ENCODE peak calls at places on chromosome 20, in six cellular contexts. One of them, this sample, is unnamed.

GRCh38 chr20:47951521-47951951 is 166.3 kb upstream of the SULF2 start:
- DNase-seq in endothelial cell: no peak
- DNase-seq in ascending aorta: no peak
- DNase-seq in AG10803: peak; percentile 20
- DNase-seq in A549: no peak
- DNase-seq in cardiac muscle cell: peak; percentile 29
- DNase-seq in this sample: no peak

GRCh38 chr20:34873583-34874093 is 982 bp upstream of the GGT7 start:
- DNase-seq in ascending aorta: no peak
- DNase-seq in AG10803: no peak
- DNase-seq in endothelial cell: no peak
- DNase-seq in cardiac muscle cell: no peak
- DNase-seq in A549: no peak
- DNase-seq in this sample: no peak

GRCh38 chr20:50172347-50173013 is 18.1 kb upstream of the CEBPB start:
- DNase-seq in A549: peak; percentile 95
- DNase-seq in cardiac muscle cell: peak; percentile 83
- DNase-seq in AG10803: peak; percentile 69
- DNase-seq in endothelial cell: peak; percentile 73
- DNase-seq in ascending aorta: peak; percentile 66
- DNase-seq in this sample: no peak

GRCh38 chr20:17225891-17226409 is 890 bp upstream of the PCSK2 start:
- DNase-seq in endothelial cell: peak; percentile 25
- DNase-seq in AG10803: no peak
- DNase-seq in ascending aorta: no peak
- DNase-seq in A549: no peak
- DNase-seq in cardiac muscle cell: no peak
- DNase-seq in this sample: no peak

GRCh38 chr20:60749804-60750602 is 502.1 kb upstream of the CDH4 start:
- DNase-seq in endothelial cell: no peak
- DNase-seq in cardiac muscle cell: no peak
- DNase-seq in AG10803: peak; percentile 3
- DNase-seq in ascending aorta: no peak
- DNase-seq in A549: no peak
- DNase-seq in this sample: no peak

GRCh38 chr20:44057698-44058675 is 129.0 kb downstream of the JPH2 start:
- DNase-seq in AG10803: peak; percentile 74
- DNase-seq in endothelial cell: no peak
- DNase-seq in ascending aorta: no peak
- DNase-seq in cardiac muscle cell: peak; percentile 60
- DNase-seq in A549: no peak
- DNase-seq in this sample: no peak

GRCh38 chr20:290081-290831 is at the start of gene C20orf96:
- DNase-seq in A549: peak; percentile 98
- DNase-seq in endothelial cell: peak; percentile 91
- DNase-seq in AG10803: peak; percentile 93
- DNase-seq in ascending aorta: peak; percentile 56
- DNase-seq in cardiac muscle cell: peak; percentile 96
- DNase-seq in this sample: peak; percentile 87

GRCh38 chr20:53949319-53949839 is 121.0 kb downstream of the BCAS1 start:
- DNase-seq in ascending aorta: peak; percentile 30
- DNase-seq in A549: no peak
- DNase-seq in cardiac muscle cell: peak; percentile 88
- DNase-seq in endothelial cell: no peak
- DNase-seq in AG10803: peak; percentile 94
- DNase-seq in this sample: peak; percentile 91

GRCh38 chr20:51318058-51318960 is 224.2 kb downstream of the NFATC2 start:
- DNase-seq in ascending aorta: no peak
- DNase-seq in AG10803: no peak
- DNase-seq in A549: peak; percentile 32
- DNase-seq in endothelial cell: peak; percentile 83
- DNase-seq in cardiac muscle cell: peak; percentile 58
- DNase-seq in this sample: no peak

GRCh38 chr20:18913701-18914100 is 100.1 kb downstream of the SCP2D1 start:
- DNase-seq in ascending aorta: no peak
- DNase-seq in endothelial cell: no peak
- DNase-seq in cardiac muscle cell: no peak
- DNase-seq in A549: no peak
- DNase-seq in AG10803: no peak
- DNase-seq in this sample: no peak

GRCh38 chr20:18904624-18905023 is 91.0 kb downstream of the SCP2D1 start:
- DNase-seq in A549: no peak
- DNase-seq in ascending aorta: no peak
- DNase-seq in cardiac muscle cell: no peak
- DNase-seq in endothelial cell: peak; percentile 25
- DNase-seq in AG10803: peak; percentile 2
- DNase-seq in this sample: no peak

GRCh38 chr20:56540415-56540814 is 7.4 kb downstream of the FAM209B start:
- DNase-seq in endothelial cell: no peak
- DNase-seq in A549: no peak
- DNase-seq in cardiac muscle cell: peak; percentile 11
- DNase-seq in ascending aorta: no peak
- DNase-seq in AG10803: peak; percentile 2
- DNase-seq in this sample: peak; percentile 26

GRCh38 chr20:15854871-15855270 is 718.4 kb downstream of the KIF16B start:
- DNase-seq in A549: no peak
- DNase-seq in endothelial cell: no peak
- DNase-seq in AG10803: no peak
- DNase-seq in cardiac muscle cell: no peak
- DNase-seq in ascending aorta: no peak
- DNase-seq in this sample: no peak

GRCh38 chr20:13865825-13866351 is 81.1 kb downstream of the NDUFAF5 start:
- DNase-seq in ascending aorta: no peak
- DNase-seq in A549: no peak
- DNase-seq in AG10803: peak; percentile 97
- DNase-seq in endothelial cell: no peak
- DNase-seq in cardiac muscle cell: no peak
- DNase-seq in this sample: peak; percentile 80

GRCh38 chr20:47768016-47768953 is 17.0 kb downstream of the SULF2 start:
- DNase-seq in AG10803: no peak
- DNase-seq in endothelial cell: no peak
- DNase-seq in ascending aorta: no peak
- DNase-seq in A549: no peak
- DNase-seq in cardiac muscle cell: peak; percentile 55
- DNase-seq in this sample: no peak

GRCh38 chr20:22568872-22569344 is 15.5 kb downstream of the FOXA2 start:
- DNase-seq in A549: no peak
- DNase-seq in ascending aorta: no peak
- DNase-seq in AG10803: no peak
- DNase-seq in endothelial cell: peak; percentile 19
- DNase-seq in cardiac muscle cell: no peak
- DNase-seq in this sample: no peak

GRCh38 chr20:63533871-63534393 is 3.2 kb downstream of the PTK6 start:
- DNase-seq in endothelial cell: no peak
- DNase-seq in cardiac muscle cell: no peak
- DNase-seq in AG10803: no peak
- DNase-seq in A549: no peak
- DNase-seq in ascending aorta: no peak
- DNase-seq in this sample: no peak

GRCh38 chr20:15643713-15644112 is 929.5 kb downstream of the KIF16B start:
- DNase-seq in endothelial cell: no peak
- DNase-seq in ascending aorta: no peak
- DNase-seq in cardiac muscle cell: no peak
- DNase-seq in A549: peak; percentile 16
- DNase-seq in AG10803: no peak
- DNase-seq in this sample: no peak

GRCh38 chr20:63089051-63089907 is 82.5 kb upstream of the BHLHE23 start:
- DNase-seq in endothelial cell: no peak
- DNase-seq in A549: no peak
- DNase-seq in cardiac muscle cell: no peak
- DNase-seq in ascending aorta: no peak
- DNase-seq in AG10803: no peak
- DNase-seq in this sample: no peak

GRCh38 chr20:47216819-47217410 is 139.6 kb downstream of the ZMYND8 start:
- DNase-seq in AG10803: no peak
- DNase-seq in ascending aorta: no peak
- DNase-seq in cardiac muscle cell: no peak
- DNase-seq in A549: no peak
- DNase-seq in endothelial cell: no peak
- DNase-seq in this sample: no peak

GRCh38 chr20:29419378-29419777 is 1838.1 kb upstream of the DEFB115 start:
- DNase-seq in endothelial cell: no peak
- DNase-seq in AG10803: no peak
- DNase-seq in cardiac muscle cell: no peak
- DNase-seq in ascending aorta: no peak
- DNase-seq in A549: no peak
- DNase-seq in this sample: no peak

GRCh38 chr20:5913166-5913565 is 37.2 kb downstream of the TRMT6 start:
- DNase-seq in ascending aorta: no peak
- DNase-seq in AG10803: no peak
- DNase-seq in A549: no peak
- DNase-seq in endothelial cell: no peak
- DNase-seq in cardiac muscle cell: no peak
- DNase-seq in this sample: no peak

GRCh38 chr20:5919634-5920544 is 30.4 kb downstream of the TRMT6 start:
- DNase-seq in ascending aorta: no peak
- DNase-seq in A549: no peak
- DNase-seq in endothelial cell: no peak
- DNase-seq in AG10803: no peak
- DNase-seq in cardiac muscle cell: peak; percentile 10
- DNase-seq in this sample: no peak

GRCh38 chr20:5910192-5910591 is 40.1 kb downstream of the TRMT6 start:
- DNase-seq in cardiac muscle cell: no peak
- DNase-seq in A549: no peak
- DNase-seq in endothelial cell: no peak
- DNase-seq in ascending aorta: no peak
- DNase-seq in AG10803: no peak
- DNase-seq in this sample: no peak

GRCh38 chr20:5918856-5919633 is 31.3 kb downstream of the TRMT6 start:
- DNase-seq in ascending aorta: no peak
- DNase-seq in cardiac muscle cell: peak; percentile 62
- DNase-seq in endothelial cell: no peak
- DNase-seq in A549: peak; percentile 51
- DNase-seq in AG10803: peak; percentile 16
- DNase-seq in this sample: peak; percentile 36

DNA sequence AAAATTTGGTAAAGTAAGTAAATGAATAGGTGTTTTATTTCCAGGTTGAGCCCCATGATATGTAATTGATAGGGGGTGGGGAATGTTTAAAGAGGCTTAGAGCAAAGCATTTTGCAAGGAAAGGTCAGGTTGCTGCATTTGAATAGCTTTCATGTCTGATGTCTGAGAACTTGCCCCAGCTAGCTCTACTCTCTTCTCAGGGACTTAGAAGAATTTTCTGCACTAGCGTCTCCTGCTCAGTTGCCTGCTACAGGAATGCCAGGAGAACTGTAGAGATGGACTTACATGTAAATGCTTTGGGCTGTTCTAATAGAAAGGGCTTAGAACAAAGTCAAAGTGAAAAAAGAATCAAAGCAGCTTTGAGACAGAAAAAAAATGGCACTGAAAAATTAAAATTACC is 35.5 kb downstream of the TRMT6 start:
- DNase-seq in endothelial cell: no peak
- DNase-seq in A549: no peak
- DNase-seq in cardiac muscle cell: no peak
- DNase-seq in ascending aorta: no peak
- DNase-seq in AG10803: no peak
- DNase-seq in this sample: no peak
- TF ChIP-seq CTCF in endothelial cell: no peak
- TF ChIP-seq CTCF in A549: no peak
- TF ChIP-seq CTCF in cardiac muscle cell: no peak
- TF ChIP-seq CTCF in ascending aorta: no peak
- TF ChIP-seq CTCF in AG10803: no peak
- TF ChIP-seq CTCF in this sample: no peak

DNA sequence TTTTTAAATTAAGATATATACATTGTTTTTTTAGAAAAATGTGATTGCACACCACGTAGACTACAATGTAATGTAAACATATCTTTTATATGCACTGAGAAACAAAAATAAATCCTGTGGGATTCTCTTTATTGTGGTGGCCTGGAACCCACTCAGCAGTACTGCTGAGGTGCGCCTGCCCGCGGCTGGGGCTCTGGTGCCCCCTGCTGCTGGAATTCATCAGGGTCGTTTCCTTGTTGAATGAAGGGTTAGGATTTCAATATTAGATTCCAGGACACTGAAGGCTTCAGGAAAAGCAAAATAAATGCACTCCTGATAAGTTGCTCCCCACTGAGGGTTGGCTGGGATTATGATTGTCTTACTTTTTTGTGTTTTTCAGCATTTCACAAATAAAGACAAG is 175.8 kb upstream of the GGTLC1 start:
- DNase-seq in endothelial cell: peak; percentile 71
- DNase-seq in ascending aorta: no peak
- DNase-seq in cardiac muscle cell: peak; percentile 22
- DNase-seq in AG10803: no peak
- DNase-seq in A549: peak; percentile 24
- DNase-seq in this sample: no peak
- TF ChIP-seq CTCF in endothelial cell: peak; percentile 60
- TF ChIP-seq CTCF in ascending aorta: no peak
- TF ChIP-seq CTCF in cardiac muscle cell: peak; percentile 56
- TF ChIP-seq CTCF in AG10803: no peak
- TF ChIP-seq CTCF in A549: peak; percentile 62
- TF ChIP-seq CTCF in this sample: peak; percentile 65

GRCh38 chr20:20594171-20594530 is 118.3 kb downstream of the RALGAPA2 start:
- DNase-seq in endothelial cell: no peak
- DNase-seq in ascending aorta: no peak
- DNase-seq in A549: peak; percentile 27
- DNase-seq in cardiac muscle cell: peak; percentile 57
- DNase-seq in AG10803: peak; percentile 43
- DNase-seq in this sample: peak; percentile 28
- TF ChIP-seq CTCF in endothelial cell: no peak
- TF ChIP-seq CTCF in ascending aorta: no peak
- TF ChIP-seq CTCF in A549: peak; percentile 35
- TF ChIP-seq CTCF in cardiac muscle cell: peak; percentile 25
- TF ChIP-seq CTCF in AG10803: no peak
- TF ChIP-seq CTCF in this sample: peak; percentile 19

GRCh38 chr20:9963029-9963428 is 71.8 kb upstream of the ANKEF1 start:
- DNase-seq in AG10803: no peak
- DNase-seq in endothelial cell: no peak
- DNase-seq in ascending aorta: no peak
- DNase-seq in cardiac muscle cell: no peak
- DNase-seq in A549: no peak
- DNase-seq in this sample: no peak

GRCh38 chr20:9971746-9972145 is 63.0 kb upstream of the ANKEF1 start:
- DNase-seq in ascending aorta: no peak
- DNase-seq in cardiac muscle cell: no peak
- DNase-seq in endothelial cell: no peak
- DNase-seq in AG10803: no peak
- DNase-seq in A549: no peak
- DNase-seq in this sample: no peak

GRCh38 chr20:9969626-9970025 is 65.2 kb upstream of the ANKEF1 start:
- DNase-seq in ascending aorta: no peak
- DNase-seq in cardiac muscle cell: no peak
- DNase-seq in endothelial cell: no peak
- DNase-seq in AG10803: no peak
- DNase-seq in A549: no peak
- DNase-seq in this sample: no peak

DNA sequence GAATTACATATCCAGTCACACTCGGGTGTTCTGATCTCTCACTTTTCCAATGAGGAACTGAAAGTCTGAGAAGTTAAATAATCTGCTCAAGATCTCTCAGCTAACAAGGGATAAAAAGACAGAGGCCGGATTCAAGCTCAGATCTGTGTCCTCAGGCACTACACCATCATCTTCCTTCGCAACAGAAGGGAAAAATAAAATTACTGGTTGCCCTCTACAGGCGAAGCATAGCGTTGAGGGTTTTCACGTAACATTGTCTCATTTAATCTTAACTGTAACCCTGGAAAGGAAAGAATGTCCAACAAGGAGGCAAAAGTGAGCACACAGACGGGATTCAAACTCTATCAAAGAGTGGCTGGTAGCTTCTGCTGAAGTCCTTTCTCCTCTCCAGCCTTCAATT is 67.8 kb upstream of the ANKEF1 start:
- DNase-seq in ascending aorta: no peak
- DNase-seq in AG10803: peak; percentile 1
- DNase-seq in A549: peak; percentile 36
- DNase-seq in endothelial cell: no peak
- DNase-seq in cardiac muscle cell: peak; percentile 15
- DNase-seq in this sample: no peak
- TF ChIP-seq CTCF in ascending aorta: no peak
- TF ChIP-seq CTCF in AG10803: peak; percentile 33
- TF ChIP-seq CTCF in A549: peak; percentile 64
- TF ChIP-seq CTCF in endothelial cell: peak; percentile 38
- TF ChIP-seq CTCF in cardiac muscle cell: peak; percentile 41
- TF ChIP-seq CTCF in this sample: peak; percentile 48

This sample was measured in HFFc6.